ENCODE peak calls at places on chromosomes 7 and 10, in eight cellular contexts. O, W, F, G, E, U, I and V are unnamed samples.

GRCh38 chr10:80518143-80518806 is 19.4 kb upstream of the SH2D4B start:
- DNase-seq in O (no peak), W (peak; percentile 38), F (no peak), G (no peak), E (no peak), U (no peak), I (no peak), V (no peak)

GRCh38 chr10:125231813-125232475 is 71.6 kb upstream of the CTBP2 start:
- DNase-seq in O (no peak), W (no peak), F (peak; percentile 57), G (no peak), E (no peak), U (no peak), I (no peak), V (no peak)

GRCh38 chr7:26403640-26404039 is 112.0 kb downstream of the SNX10 start:
- DNase-seq in O (no peak), W (no peak), F (no peak), G (no peak), E (no peak), U (no peak), I (no peak), V (no peak)

GRCh38 chr7:97025983-97026704 is 1.5 kb upstream of the DLX5 start:
- DNase-seq in O (no peak), W (no peak), F (no peak), G (no peak), E (no peak), U (peak; percentile 52), I (no peak), V (no peak)

GRCh38 chr7:116357776-116358670 is 141.5 kb upstream of the CAV2 start:
- DNase-seq in O (no peak), W (no peak), F (peak; percentile 46), G (peak; percentile 62), E (no peak), U (no peak), I (peak; percentile 63), V (no peak)

GRCh38 chr10:48951707-48952106 is 12.1 kb upstream of the LRRC18 start:
- DNase-seq in O (no peak), W (no peak), F (no peak), G (no peak), E (no peak), U (no peak), I (no peak), V (no peak)

GRCh38 chr7:42561797-42562196 is 324.8 kb upstream of the GLI3 start:
- DNase-seq in O (no peak), W (no peak), F (peak; percentile 26), G (no peak), E (no peak), U (no peak), I (no peak), V (no peak)

GRCh38 chr10:118594392-118595063 is 920 bp downstream of the PRLHR start:
- DNase-seq in O (no peak), W (no peak), F (peak; percentile 59), G (peak; percentile 21), E (peak; percentile 14), U (peak; percentile 51), I (peak; percentile 10), V (no peak)

GRCh38 chr10:22550732-22551131 is 163.6 kb downstream of the PIP4K2A start:
- DNase-seq in O (peak; percentile 62), W (peak; percentile 81), F (peak; percentile 19), G (peak; percentile 4), E (peak; percentile 26), U (no peak), I (no peak), V (no peak)

GRCh38 chr10:93063217-93063976 is 2.8 kb downstream of the CYP26C1 start:
- DNase-seq in O (no peak), W (no peak), F (no peak), G (no peak), E (no peak), U (no peak), I (no peak), V (no peak)

GRCh38 chr7:158570449-158571170 is 17.0 kb downstream of the PTPRN2 start:
- DNase-seq in O (no peak), W (no peak), F (no peak), G (no peak), E (no peak), U (no peak), I (no peak), V (no peak)

GRCh38 chr10:123642293-123642692 is 23.9 kb upstream of the GPR26 start:
- DNase-seq in O (peak; percentile 11), W (no peak), F (no peak), G (no peak), E (no peak), U (no peak), I (no peak), V (no peak)

GRCh38 chr10:52128056-52128683 is 185.9 kb upstream of the DKK1 start:
- DNase-seq in O (no peak), W (no peak), F (no peak), G (no peak), E (no peak), U (no peak), I (no peak), V (no peak)

GRCh38 chr10:43208147-43209063 is 58.5 kb downstream of the RASGEF1A start:
- DNase-seq in O (peak; percentile 38), W (peak; percentile 47), F (no peak), G (no peak), E (no peak), U (peak; percentile 38), I (no peak), V (no peak)

GRCh38 chr10:47031251-47031952 is 120.2 kb downstream of the PTPN20 start:
- DNase-seq in O (peak; percentile 35), W (no peak), F (peak; percentile 24), G (no peak), E (no peak), U (no peak), I (no peak), V (no peak)

GRCh38 chr7:65980478-65981250 is 1.3 kb downstream of the GUSB start:
- DNase-seq in O (peak; percentile 97), W (peak; percentile 67), F (no peak), G (no peak), E (peak; percentile 12), U (peak; percentile 87), I (peak; percentile 7), V (no peak)

GRCh38 chr10:104318810-104319684 is 19.2 kb downstream of the ITPRIP start:
- DNase-seq in O (no peak), W (no peak), F (peak; percentile 89), G (peak; percentile 73), E (no peak), U (peak; percentile 44), I (no peak), V (no peak)

GRCh38 chr10:104315486-104315921 is 22.8 kb downstream of the ITPRIP start:
- DNase-seq in O (no peak), W (no peak), F (no peak), G (no peak), E (no peak), U (no peak), I (no peak), V (no peak)

GRCh38 chr10:104316321-104317099 is 21.8 kb downstream of the ITPRIP start:
- DNase-seq in O (no peak), W (no peak), F (no peak), G (no peak), E (no peak), U (no peak), I (no peak), V (no peak)

GRCh38 chr10:104318096-104318725 is 20.1 kb downstream of the ITPRIP start:
- DNase-seq in O (no peak), W (no peak), F (no peak), G (no peak), E (no peak), U (peak; percentile 41), I (no peak), V (no peak)

DNA sequence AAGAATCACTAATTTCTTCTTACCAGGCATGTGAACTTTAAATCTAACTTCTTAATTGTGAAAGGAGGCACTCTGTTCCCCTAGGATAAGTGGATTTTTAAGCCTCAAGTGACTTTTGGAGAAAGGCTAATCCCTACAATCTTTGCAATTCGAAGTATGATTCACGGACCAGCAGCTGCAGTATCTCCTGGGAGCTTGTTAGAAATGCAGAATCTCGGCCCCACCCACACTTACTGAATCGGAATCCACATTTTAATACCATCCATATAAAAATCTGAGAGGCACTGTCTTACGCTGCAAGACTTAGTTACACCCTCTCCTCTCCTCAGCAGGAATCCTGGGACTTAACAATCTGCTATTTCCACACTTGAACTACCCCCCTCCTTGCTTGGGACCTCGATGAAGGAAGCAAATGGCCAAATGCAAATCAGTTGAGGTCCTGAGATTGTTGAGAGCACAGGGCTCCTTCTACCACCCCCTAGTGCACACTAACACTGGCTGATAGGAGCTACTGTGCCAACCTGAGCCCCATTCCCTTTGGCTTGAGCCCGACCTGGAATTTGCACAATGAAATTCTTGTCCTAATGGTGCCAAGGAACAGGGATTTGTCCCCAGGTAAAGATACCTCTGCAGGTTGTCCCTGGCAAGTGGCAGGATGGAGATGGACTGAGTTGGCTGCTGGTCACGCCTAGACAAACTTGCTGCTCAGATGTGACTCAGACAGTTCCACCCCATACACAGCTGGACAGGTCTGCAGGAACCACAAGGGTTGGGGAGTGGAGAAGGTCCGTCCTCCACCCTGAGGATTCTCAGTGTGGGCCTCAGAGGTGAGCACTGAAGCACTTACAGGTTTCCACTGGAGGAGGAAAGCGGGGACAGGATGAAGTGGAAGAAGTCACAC is 20.8 kb downstream of the ITPRIP start:
- DNase-seq in O (no peak), W (no peak), F (peak; percentile 70), G (peak; percentile 81), E (peak; percentile 65), U (no peak), I (no peak), V (no peak)
- H3K4me3 ChIP-seq in O (no peak overlapping the region), W (no peak overlapping the region), F (no peak overlapping the region), G (no peak overlapping the region), E (no peak overlapping the region), U (no peak overlapping the region), I (no peak overlapping the region), V (no peak overlapping the region)

GRCh38 chr10:37285063-37285462 is 159.7 kb downstream of the ANKRD30A start:
- DNase-seq in O (no peak), W (no peak), F (no peak), G (no peak), E (no peak), U (no peak), I (no peak), V (no peak)
- H3K4me3 ChIP-seq in O (no peak overlapping the region), W (no peak overlapping the region), F (no peak overlapping the region), G (no peak overlapping the region), E (no peak overlapping the region), U (no peak overlapping the region), I (no peak overlapping the region), V (no peak overlapping the region)

GRCh38 chr10:103691723-103692380 is 163.5 kb downstream of the SH3PXD2A start:
- DNase-seq in O (no peak), W (no peak), F (no peak), G (peak; percentile 48), E (no peak), U (no peak), I (no peak), V (no peak)
- H3K4me3 ChIP-seq in O (no peak overlapping the region), W (no peak overlapping the region), F (no peak overlapping the region), G (no peak overlapping the region), E (peak overlapping the region; percentile 70), U (no peak overlapping the region), I (no peak overlapping the region), V (no peak overlapping the region)

DNA sequence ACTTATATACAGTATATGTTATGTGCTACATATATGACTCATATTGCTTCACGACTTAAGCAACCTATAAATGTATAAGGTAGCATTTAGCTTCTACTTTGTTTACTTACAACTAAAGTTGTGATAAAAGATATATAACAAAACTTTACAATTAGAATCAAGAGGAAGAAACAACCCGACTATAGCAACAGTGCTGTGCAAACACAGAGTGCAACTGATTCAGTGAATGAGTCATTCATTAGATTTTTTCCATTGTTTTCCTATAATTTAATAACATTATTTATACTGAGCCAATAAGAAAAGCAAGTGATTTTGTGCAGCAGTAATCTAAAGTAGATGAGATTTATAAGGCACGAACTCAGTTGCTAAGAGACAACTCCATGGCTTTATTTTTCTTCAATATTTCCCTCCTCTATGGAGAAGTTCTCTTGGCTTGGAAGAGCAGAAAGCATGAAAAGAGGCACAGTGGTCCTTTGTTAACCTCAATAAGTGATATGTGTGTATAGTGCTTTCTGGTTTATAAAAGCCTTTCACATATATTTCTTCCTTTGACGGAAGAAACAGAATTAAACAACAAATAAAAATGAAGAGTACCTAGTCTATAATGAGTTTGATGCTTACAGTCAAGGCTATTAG is 19.8 kb downstream of the CEP41 start:
- DNase-seq in O (no peak), W (no peak), F (peak; percentile 30), G (peak; percentile 28), E (no peak), U (no peak), I (no peak), V (no peak)
- H3K4me3 ChIP-seq in O (no peak overlapping the region), W (no peak overlapping the region), F (no peak overlapping the region), G (no peak overlapping the region), E (no peak overlapping the region), U (no peak overlapping the region), I (no peak overlapping the region), V (no peak overlapping the region)